ENCODE peak calls at places on chromosomes 5 and 9, in eight cellular contexts. R is AG08396; L is stimulated activated CD4-positive, alpha-beta T cell treated with anti-CD3 and anti-CD28 coated beads, Interleukin-15, amount 100 ng/mL, for 24 hours; I is choroid plexus epithelial cell; X is activated CD4-positive, alpha-beta T cell treated with anti-CD3 and anti-CD28 coated beads, Interleukin-2, amount 50 U/mL, for 1 hour; T is SHP77; U is T47D; W is Ammon's horn. E is an unnamed sample.

GRCh38 chr5:136202800-136203199 is 9.8 kb upstream of the SMIM32 start:
- DNase-seq in X (no peak), T (no peak), I (no peak), R (no peak), W (no peak), U (no peak), L (no peak), E (no peak)

GRCh38 chr5:132182366-132183040 is 45.1 kb downstream of the P4HA2 start:
- DNase-seq in X (no peak), W (no peak), L (no peak), I (no peak), T (no peak), U (peak; percentile 39), R (no peak), E (no peak)

GRCh38 chr9:74120470-74120869 is 376.7 kb upstream of the RORB start:
- DNase-seq in W (no peak), U (no peak), L (no peak), T (no peak), I (peak; percentile 17), X (no peak), R (no peak), E (no peak)

GRCh38 chr9:134236935-134237629 is 72.7 kb upstream of the RNU6ATAC start:
- DNase-seq in L (no peak), I (no peak), T (no peak), U (no peak), X (no peak), W (no peak), R (no peak), E (no peak)

GRCh38 chr9:89555426-89556375 is 49.1 kb upstream of the GADD45G start:
- DNase-seq in T (no peak), L (no peak), R (no peak), W (no peak), I (peak; percentile 62), X (no peak), U (no peak), E (no peak)

GRCh38 chr5:132012385-132013005 is 1.0 kb upstream of the ACSL6 start:
- DNase-seq in R (peak; percentile 82), L (peak; percentile 37), U (peak; percentile 68), W (no peak), I (peak; percentile 85), X (no peak), T (no peak), E (peak; percentile 87)

GRCh38 chr5:38420691-38421395 is 135.6 kb downstream of the LIFR start:
- DNase-seq in W (peak; percentile 60), R (peak; percentile 59), X (peak; percentile 13), T (peak; percentile 73), I (peak; percentile 84), L (peak; percentile 48), U (peak; percentile 79), E (no peak)

GRCh38 chr5:151139015-151139414 is 18.6 kb downstream of the ANXA6 start:
- DNase-seq in R (no peak), L (no peak), W (no peak), T (no peak), U (no peak), I (no peak), X (no peak), E (no peak)

GRCh38 chr5:138330813-138331448 is 673 bp downstream of the CDC25C start:
- DNase-seq in L (no peak), W (no peak), X (no peak), U (no peak), I (no peak), T (no peak), R (no peak), E (no peak)

GRCh38 chr5:14522721-14523120 is 58.9 kb upstream of the OTULINL start:
- DNase-seq in I (no peak), T (no peak), U (no peak), X (no peak), R (no peak), W (no peak), L (no peak), E (no peak)

GRCh38 chr5:95530441-95530840 is 24.3 kb downstream of the SKIC3 start:
- DNase-seq in R (peak; percentile 28), W (no peak), I (peak; percentile 92), T (no peak), L (no peak), U (no peak), X (no peak), E (no peak)

GRCh38 chr5:62783374-62784057 is 204.9 kb downstream of the LRRC70 start:
- DNase-seq in W (peak; percentile 64), I (no peak), T (no peak), L (no peak), U (no peak), R (no peak), X (no peak), E (no peak)

GRCh38 chr9:108156270-108156998 is 666.9 kb upstream of the KLF4 start:
- DNase-seq in W (no peak), T (no peak), L (no peak), I (no peak), X (no peak), R (no peak), U (no peak), E (no peak)

GRCh38 chr5:82314964-82315728 is 37.0 kb upstream of the RPS23 start:
- DNase-seq in R (no peak), T (no peak), W (no peak), U (no peak), L (no peak), I (peak; percentile 74), X (no peak), E (no peak)

GRCh38 chr9:36566813-36567217 is 5.9 kb upstream of the MELK start:
- DNase-seq in X (no peak), L (no peak), I (no peak), T (no peak), U (peak; percentile 22), R (peak; percentile 58), W (peak; percentile 89), E (peak; percentile 84)

GRCh38 chr5:150214289-150214688 is 24.4 kb downstream of the SLC6A7 start:
- DNase-seq in U (no peak), L (no peak), I (peak; percentile 52), R (peak; percentile 52), X (no peak), W (no peak), T (no peak), E (peak; percentile 82)